ENCODE peak calls at places on chromosomes 11 and 22, in four cellular contexts. Z is K562, Y is GM12878, M is HepG2. N is an unnamed sample.

GRCh38 chr22:27391092-27391770 is 410.3 kb downstream of the MN1 start:
- DNase-seq in Z (no peak), Y (no peak), M (no peak), N (peak)

GRCh38 chr11:85869776-85870175 is 14.6 kb downstream of the CCDC83 start:
- DNase-seq in Z (no peak), Y (no peak), M (no peak), N (no peak)

GRCh38 chr11:74650498-74650897 is 58.1 kb downstream of the POLD3 start:
- DNase-seq in Z (no peak), Y (no peak), M (no peak), N (no peak)

GRCh38 chr11:36996795-36997194 is 398.8 kb upstream of the RAG2 start:
- DNase-seq in Z (no peak), Y (no peak), M (no peak), N (no peak)

GRCh38 chr11:119378851-119379465 is 2.5 kb downstream of the USP2 start:
- DNase-seq in Z (peak), Y (no peak), M (no peak), N (peak)

GRCh38 chr11:34546511-34547206 is 33.1 kb upstream of the ELF5 start:
- DNase-seq in Z (no peak), Y (no peak), M (peak), N (no peak)

GRCh38 chr22:39308614-39309363 is 10.6 kb downstream of the RPL3 start:
- DNase-seq in Z (peak), Y (no peak), M (no peak), N (peak)

GRCh38 chr11:117418685-117419084 is 91.0 kb downstream of the CEP164 start:
- DNase-seq in Z (no peak), Y (no peak), M (peak), N (no peak)

GRCh38 chr11:73983764-73984543 is 1.3 kb upstream of the UCP2 start:
- DNase-seq in Z (no peak), Y (no peak), M (no peak), N (no peak)

GRCh38 chr22:34236527-34236926 is 316.3 kb upstream of the LARGE1 start:
- DNase-seq in Z (no peak), Y (no peak), M (no peak), N (no peak)

GRCh38 chr11:118842369-118842768 is 41.3 kb upstream of the CXCR5 start:
- DNase-seq in Z (no peak), Y (no peak), M (no peak), N (no peak)

GRCh38 chr11:36447514-36447913 is 62.6 kb downstream of the TRAF6 start:
- DNase-seq in Z (no peak), Y (no peak), M (no peak), N (peak)

GRCh38 chr11:124682443-124682842 is 8.7 kb downstream of the SPA17 start:
- DNase-seq in Z (no peak), Y (no peak), M (no peak), N (no peak)

GRCh38 chr11:118068206-118068944 is 8.5 kb upstream of the TMPRSS4 start:
- DNase-seq in Z (peak), Y (no peak), M (no peak), N (peak)

GRCh38 chr11:74730601-74731260 is 495 bp downstream of the CHRDL2 start:
- DNase-seq in Z (no peak), Y (no peak), M (no peak), N (peak)

DNA sequence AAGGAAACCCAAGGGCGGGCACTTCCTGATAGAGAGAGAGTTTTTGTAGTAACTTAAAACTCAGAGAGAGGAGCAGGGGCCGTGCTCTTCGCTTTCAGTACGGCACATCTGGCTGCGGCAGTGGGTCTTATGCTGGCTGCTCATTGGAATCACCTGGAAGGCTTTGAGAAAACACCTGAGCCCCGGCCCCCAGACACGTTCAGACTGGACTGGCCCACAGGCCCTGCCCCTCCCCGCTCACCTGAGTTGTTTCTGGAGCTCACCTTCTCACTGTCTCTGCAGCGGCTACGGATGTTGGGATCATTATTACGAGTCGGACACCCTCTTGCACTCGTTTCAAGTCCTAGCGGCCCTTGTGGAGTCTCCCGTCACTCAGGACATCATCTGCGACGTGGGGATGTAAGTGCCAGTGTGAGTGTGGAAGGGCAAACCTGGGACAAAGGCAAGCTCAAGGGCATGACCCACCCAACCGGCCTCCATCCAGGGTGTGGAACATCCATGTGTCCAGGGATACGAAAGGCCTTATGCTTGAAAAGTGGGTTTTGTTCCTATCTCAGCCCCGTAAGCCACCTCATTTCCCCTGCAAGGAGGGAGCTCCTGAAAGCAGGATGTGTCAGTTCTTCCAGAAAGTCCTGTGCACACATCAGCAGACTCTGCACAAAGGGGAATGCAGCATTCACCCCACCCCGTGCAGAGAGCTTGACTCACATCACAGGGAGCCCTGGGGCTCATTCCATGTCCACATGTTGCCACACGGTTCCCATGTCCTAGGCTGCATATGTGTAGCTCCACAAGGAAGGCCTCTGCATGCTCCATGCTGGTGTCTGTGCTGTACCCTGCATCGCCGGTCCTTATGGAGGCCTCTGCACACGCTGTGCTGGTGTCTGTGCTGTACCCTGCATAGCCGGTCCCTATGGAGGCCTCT is 5.4 kb downstream of the NADSYN1 start:
- DNase-seq in Z (no peak), Y (no peak), M (no peak), N (no peak)
- TF ChIP-seq JUNB in Z (no peak), Y (no peak), M (no peak), N (no peak)

GRCh38 chr11:127818625-127819024 is 768.7 kb downstream of the ETS1 start:
- DNase-seq in Z (no peak), Y (no peak), M (no peak), N (no peak)

GRCh38 chr11:127815316-127815715 is 772.0 kb downstream of the ETS1 start:
- DNase-seq in Z (no peak), Y (no peak), M (no peak), N (peak)

GRCh38 chr11:127816959-127817358 is 770.4 kb downstream of the ETS1 start:
- DNase-seq in Z (no peak), Y (no peak), M (no peak), N (no peak)
- H2AFZ ChIP-seq in Z (no peak), Y (no peak), M (no peak), N (no peak)

GRCh38 chr11:95138448-95138847 is 48.8 kb downstream of the ENDOD1 start:
- DNase-seq in Z (peak), Y (no peak), M (no peak), N (no peak)
- TF ChIP-seq JUNB in Z (no peak), Y (no peak), M (no peak), N (no peak)

DNA sequence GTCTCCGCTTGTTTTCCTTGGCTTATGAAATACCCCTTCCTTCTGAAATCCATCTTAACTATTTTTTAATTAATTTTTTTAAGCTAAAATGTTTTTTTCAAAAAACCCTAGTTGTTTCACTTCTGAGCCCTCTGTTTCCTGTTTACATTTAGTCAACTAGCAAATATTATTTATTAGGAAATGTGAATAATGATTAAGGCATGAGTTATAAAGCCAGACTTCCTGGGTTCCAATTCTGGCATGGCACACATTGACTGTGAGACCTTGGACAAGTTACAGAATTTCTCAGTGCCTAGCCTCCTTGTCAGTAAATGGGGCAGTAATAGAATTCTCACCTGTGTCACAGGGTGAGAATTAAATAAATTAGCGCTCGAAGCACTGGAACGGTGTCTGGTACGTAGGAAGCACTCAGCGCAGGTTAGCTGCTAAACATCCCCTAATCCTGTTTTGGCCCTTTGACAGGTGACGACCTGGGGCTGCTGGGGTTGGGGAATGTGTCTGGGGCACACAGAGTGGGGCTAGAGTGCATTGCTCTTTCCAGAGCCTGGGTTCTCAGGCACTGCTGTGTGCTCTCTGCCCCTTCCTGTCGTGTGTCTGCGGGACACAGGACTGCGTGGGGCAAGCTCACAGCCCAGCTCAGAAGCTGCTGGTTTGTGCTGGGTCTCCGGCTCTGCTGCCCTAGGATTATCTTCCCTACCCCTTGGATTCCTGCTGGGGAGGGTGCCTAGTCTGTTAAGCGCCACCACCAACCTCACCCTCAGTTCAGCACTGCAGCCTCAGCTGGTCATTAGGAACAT is 13.1 kb downstream of the PANX1 start:
- DNase-seq in Z (no peak), Y (no peak), M (no peak), N (no peak)
- H2AFZ ChIP-seq in Z (peak), Y (no peak), M (no peak), N (no peak)

DNA sequence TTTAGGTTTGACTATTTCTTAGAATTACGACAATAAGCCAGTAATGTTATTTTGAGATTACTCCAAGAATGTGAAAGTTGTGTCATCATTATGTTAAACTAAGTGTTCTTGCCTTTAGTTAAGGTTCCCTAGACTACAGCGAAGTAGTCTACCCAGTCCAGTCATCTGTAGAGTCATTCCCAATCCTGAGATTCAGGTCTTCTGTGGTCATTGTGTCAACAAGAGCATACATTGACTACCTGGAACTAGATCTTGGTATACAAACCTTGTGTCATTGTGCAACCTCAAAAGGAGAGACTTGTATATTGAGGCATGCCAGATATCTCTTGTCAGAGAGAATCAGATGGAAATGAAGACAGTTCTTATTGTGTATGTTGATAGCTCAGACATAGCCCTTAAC is 115.9 kb downstream of the ATM start:
- DNase-seq in Z (no peak), Y (no peak), M (no peak), N (no peak)
- TF ChIP-seq JUNB in Z (no peak), Y (no peak), M (no peak), N (no peak)

GRCh38 chr11:2270322-2271076 is at the start of gene ASCL2:
- DNase-seq in Z (peak), Y (no peak), M (no peak), N (peak)

GRCh38 chr11:2267306-2267861 is 3.0 kb downstream of the ASCL2 start:
- DNase-seq in Z (peak), Y (no peak), M (no peak), N (no peak)

GRCh38 chr11:2267871-2268825 is 2.2 kb downstream of the ASCL2 start:
- DNase-seq in Z (no peak), Y (no peak), M (no peak), N (peak)

GRCh38 chr11:2269601-2270321 is 627 bp downstream of the ASCL2 start:
- DNase-seq in Z (peak), Y (no peak), M (no peak), N (peak)

GRCh38 chr11:2268911-2269600 is 1.3 kb downstream of the ASCL2 start:
- DNase-seq in Z (peak), Y (no peak), M (peak), N (peak)
- H2AFZ ChIP-seq in Z (peak), Y (no peak), M (no peak), N (peak)

N was measured in GM23338.